ENCODE peak calls at places on chromosomes 3 and 15, in five cellular contexts. Z is Caco-2, K is cardiac muscle cell, M is fibroblast of pulmonary artery, F is PC-3. X is an unnamed sample.

GRCh38 chr3:131200636-131201199 is 174.0 kb downstream of the NEK11 start:
- DNase-seq in Z (no peak), F (no peak), K (no peak), M (no peak), X (no peak)

GRCh38 chr3:51982352-51982837 is 940 bp upstream of the ACY1 start:
- DNase-seq in M (no peak), F (peak), K (peak), Z (peak), X (no peak)

GRCh38 chr3:47394140-47394855 is 13.5 kb downstream of the PTPN23 start:
- DNase-seq in Z (peak), K (peak), M (peak), F (peak), X (no peak)

GRCh38 chr3:10088256-10088655 is 19.8 kb downstream of the FANCD2OS start:
- DNase-seq in M (no peak), Z (peak), F (peak), K (no peak), X (no peak)

GRCh38 chr3:43379343-43379742 is 93.0 kb downstream of the SNRK start:
- DNase-seq in Z (no peak), M (peak), K (no peak), F (no peak), X (no peak)

GRCh38 chr3:125098929-125099328 is 43.1 kb upstream of the HEG1 start:
- DNase-seq in Z (no peak), K (no peak), F (no peak), M (no peak), X (no peak)

GRCh38 chr3:13045904-13046568 is 27.2 kb downstream of the IQSEC1 start:
- DNase-seq in K (no peak), M (no peak), F (no peak), Z (no peak), X (peak)

GRCh38 chr15:33218071-33218491 is 23.6 kb upstream of the FMN1 start:
- DNase-seq in Z (no peak), M (no peak), K (no peak), F (no peak), X (no peak)

GRCh38 chr3:107683447-107683846 is 160.7 kb downstream of the BBX start:
- DNase-seq in Z (no peak), K (peak), M (peak), F (no peak), X (no peak)

GRCh38 chr15:60774829-60775228 is 295.9 kb upstream of the ICE2 start:
- DNase-seq in M (no peak), K (no peak), F (no peak), Z (no peak), X (no peak)

GRCh38 chr3:147371771-147372340 is 34.5 kb downstream of the ZIC4 start:
- DNase-seq in M (no peak), F (no peak), K (no peak), Z (no peak), X (no peak)

GRCh38 chr3:138188013-138188352 is 882 bp downstream of the ARMC8 start:
- DNase-seq in F (peak), M (peak), Z (no peak), K (no peak), X (no peak)

GRCh38 chr3:53075743-53076140 is 29.9 kb upstream of the SFMBT1 start:
- DNase-seq in M (no peak), F (no peak), Z (no peak), K (no peak), X (no peak)
- TF ChIP-seq CTCF in M (no peak), F (no peak), Z (no peak), K (no peak), X (no peak)

GRCh38 chr3:102466001-102466400 is 31.2 kb downstream of the ZPLD1 start:
- DNase-seq in F (peak), Z (no peak), M (no peak), K (peak), X (no peak)
- TF ChIP-seq CTCF in F (peak), Z (no peak), M (no peak), K (no peak), X (no peak)

GRCh38 chr3:56926513-56927282 is 124.9 kb upstream of the ARHGEF3 start:
- DNase-seq in M (peak), K (no peak), F (peak), Z (no peak), X (no peak)
- TF ChIP-seq CTCF in M (peak), K (peak), F (no peak), Z (no peak), X (no peak)

GRCh38 chr3:64687781-64688515 is at the start of gene ADAMTS9:
- DNase-seq in Z (peak), M (peak), K (peak), F (no peak), X (no peak)
- TF ChIP-seq CTCF in Z (peak), M (no peak), K (peak), F (no peak), X (no peak)